ENCODE peak calls at places on chromosomes 3 and 15, in five cellular contexts. U, D, X, M and F are unnamed samples.
A peak's percentile ranks its signal among the peaks of the same experiment; 100 is the strongest.

GRCh38 chr15:58348095-58348812 is 83.5 kb upstream of the LIPC start:
- DNase-seq in U (no peak), X (no peak), D (no peak), M (no peak), F (no peak)

GRCh38 chr15:43511012-43511885 is 6.2 kb upstream of the MAP1A start:
- DNase-seq in M (no peak), U (peak; percentile 49), D (no peak), X (no peak), F (no peak)

GRCh38 chr3:188583476-188584161 is 429.7 kb downstream of the LPP start:
- DNase-seq in M (no peak), U (peak; percentile 34), D (no peak), X (no peak), F (no peak)

GRCh38 chr15:74220475-74221248 is 15.5 kb upstream of the CCDC33 start:
- DNase-seq in U (no peak), M (no peak), D (no peak), X (no peak), F (no peak)

GRCh38 chr15:59011262-59011947 is 23.9 kb downstream of the RNF111 start:
- DNase-seq in D (no peak), M (no peak), U (no peak), X (no peak), F (no peak)

GRCh38 chr15:89361451-89362202 is 27.0 kb upstream of the POLG start:
- DNase-seq in D (no peak), M (no peak), U (peak; percentile 89), X (peak; percentile 70), F (peak; percentile 64)

GRCh38 chr3:126245811-126246727 is 65.7 kb upstream of the ALDH1L1 start:
- DNase-seq in M (no peak), X (peak; percentile 48), D (peak; percentile 23), U (peak; percentile 73), F (no peak)

GRCh38 chr3:64327039-64327804 is 102.0 kb upstream of the PRICKLE2 start:
- DNase-seq in M (no peak), X (peak; percentile 62), U (no peak), D (no peak), F (no peak)

GRCh38 chr3:55203486-55204010 is 275.7 kb upstream of the LRTM1 start:
- DNase-seq in D (no peak), X (no peak), U (no peak), M (no peak), F (no peak)

GRCh38 chr3:16316847-16317560 is 52.0 kb downstream of the OXNAD1 start:
- DNase-seq in X (no peak), M (no peak), U (no peak), D (no peak), F (no peak)

GRCh38 chr3:132595036-132595435 is 2.0 kb upstream of the ACKR4 start:
- DNase-seq in M (peak; percentile 52), D (peak; percentile 88), X (no peak), U (no peak), F (no peak)

GRCh38 chr3:165522371-165522770 is 314.9 kb downstream of the BCHE start:
- DNase-seq in M (no peak), D (no peak), X (no peak), U (no peak), F (no peak)

GRCh38 chr3:11047500-11047899 is 55.0 kb downstream of the SLC6A1 start:
- DNase-seq in U (no peak), D (peak; percentile 17), X (no peak), M (no peak), F (no peak)

GRCh38 chr3:156471431-156471830 is 83.5 kb downstream of the SSR3 start:
- DNase-seq in U (no peak), X (no peak), D (no peak), M (no peak), F (no peak)

GRCh38 chr15:31236184-31237041 is 90.2 kb upstream of the KLF13 start:
- DNase-seq in X (peak; percentile 74), U (peak; percentile 84), D (peak; percentile 66), M (no peak), F (peak; percentile 84)

GRCh38 chr15:99157456-99157855 is 52.6 kb downstream of the SYNM start:
- DNase-seq in U (no peak), X (no peak), M (no peak), D (no peak), F (no peak)

GRCh38 chr3:196216081-196216564 is at the start of gene SLC51A:
- DNase-seq in D (no peak), U (no peak), X (no peak), M (no peak), F (no peak)

GRCh38 chr3:149673393-149673792 is 15.6 kb upstream of the WWTR1 start:
- DNase-seq in M (no peak), D (no peak), U (no peak), X (no peak), F (no peak)

GRCh38 chr3:66797916-66798560 is 200.1 kb upstream of the KBTBD8 start:
- DNase-seq in X (peak; percentile 14), U (peak; percentile 39), M (no peak), D (no peak), F (no peak)

GRCh38 chr3:169410430-169410829 is 253.1 kb downstream of the MECOM start:
- DNase-seq in D (no peak), U (no peak), M (no peak), X (no peak), F (no peak)

GRCh38 chr15:39629376-39629775 is 48.5 kb downstream of the THBS1 start:
- DNase-seq in D (peak; percentile 91), U (peak; percentile 23), M (peak; percentile 61), X (no peak), F (no peak)

GRCh38 chr3:158458464-158458863 is 112.5 kb upstream of the MLF1 start:
- DNase-seq in X (no peak), M (no peak), U (no peak), D (peak; percentile 56), F (no peak)

GRCh38 chr15:42159381-42160015 is 3.1 kb upstream of the PLA2G4F start:
- DNase-seq in D (no peak), X (peak; percentile 70), M (no peak), U (no peak), F (no peak)

GRCh38 chr3:18401298-18401961 is 23.7 kb downstream of the SATB1 start:
- DNase-seq in D (no peak), M (no peak), X (no peak), U (no peak), F (no peak)

GRCh38 chr3:113231391-113231790 is 20.0 kb downstream of the BOC start:
- DNase-seq in X (no peak), M (no peak), U (no peak), D (peak; percentile 78), F (no peak)
- H3K4me1 ChIP-seq in X (peaks cover 17% of the 10 kb centered on the region), M (peaks cover 58% of the 10 kb centered on the region), U (peaks cover 25% of the 10 kb centered on the region), D (peaks cover 38% of the 10 kb centered on the region), F (no peaks in the 10 kb centered on the region)

DNA sequence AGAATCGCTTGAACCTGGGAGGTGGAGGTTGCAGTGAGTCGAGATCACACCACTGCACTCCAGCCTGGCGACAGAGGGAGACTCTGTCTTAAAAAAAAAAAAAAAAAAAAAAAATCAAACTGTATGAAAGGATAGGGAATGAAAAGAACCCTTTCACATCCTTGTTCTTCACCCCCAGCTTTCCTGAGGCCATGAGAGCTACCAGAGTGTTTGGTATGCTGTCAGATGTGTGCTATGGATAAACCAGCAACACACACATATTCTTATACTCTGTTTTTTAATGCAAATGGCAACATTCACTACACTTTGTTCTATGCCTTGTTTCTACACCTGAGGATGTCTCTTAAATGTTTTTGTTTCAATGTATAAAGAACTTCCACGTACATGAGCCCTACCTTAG is 33.5 kb downstream of the RPL22L1 start:
- DNase-seq in X (no peak), U (no peak), D (no peak), M (no peak), F (no peak)
- TF ChIP-seq CTCF in X (no peak), U (no peak), D (no peak), M (no peak), F (no peak)

GRCh38 chr3:134253475-134254231 is 3.0 kb upstream of the RYK start:
- DNase-seq in X (no peak), U (no peak), D (no peak), M (no peak), F (no peak)
- H3K4me1 ChIP-seq in X (peaks cover 34% of the 10 kb centered on the region), U (peaks cover 3% of the 10 kb centered on the region), D (peaks cover 5% of the 10 kb centered on the region), M (peaks cover 18% of the 10 kb centered on the region), F (peaks cover 4% of the 10 kb centered on the region)

DNA sequence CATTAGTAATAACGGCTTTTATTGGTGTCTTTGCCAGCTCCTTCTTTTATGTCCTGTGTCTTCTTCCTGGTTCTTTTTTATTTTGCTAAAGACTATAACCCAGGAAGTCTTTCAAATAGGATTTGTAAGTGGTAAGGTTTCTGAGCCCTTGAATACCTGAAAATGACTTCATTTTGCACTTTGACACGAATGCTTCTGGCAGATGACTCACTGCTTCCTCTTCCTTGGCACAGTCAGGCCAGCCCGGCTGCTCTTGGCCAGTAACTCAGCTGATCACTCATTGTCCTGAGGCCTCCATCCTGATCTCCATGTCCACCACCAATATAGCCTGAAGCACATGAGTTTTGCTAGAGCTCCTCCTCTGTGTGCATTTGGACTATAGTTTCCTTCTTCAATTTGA is 48.7 kb upstream of the NR2E3 start:
- DNase-seq in M (peak; percentile 71), X (no peak), U (peak; percentile 73), D (peak; percentile 87), F (no peak)
- TF ChIP-seq CTCF in M (no peak), X (no peak), U (no peak), D (no peak), F (no peak)

GRCh38 chr3:185784317-185784716 is 40.5 kb downstream of the IGF2BP2 start:
- DNase-seq in X (no peak), U (no peak), M (no peak), D (no peak), F (no peak)

GRCh38 chr3:185778069-185778468 is 46.8 kb downstream of the IGF2BP2 start:
- DNase-seq in X (no peak), D (no peak), M (no peak), U (no peak), F (no peak)

GRCh38 chr3:185779461-185779860 is 45.4 kb downstream of the IGF2BP2 start:
- DNase-seq in X (no peak), M (no peak), U (no peak), D (no peak), F (no peak)

GRCh38 chr3:185781759-185782158 is 43.1 kb downstream of the IGF2BP2 start:
- DNase-seq in D (peak; percentile 76), U (no peak), M (peak; percentile 48), X (no peak), F (no peak)

GRCh38 chr3:185778821-185779220 is 46.0 kb downstream of the IGF2BP2 start:
- DNase-seq in D (no peak), X (no peak), U (no peak), M (no peak), F (no peak)
- H3K4me1 ChIP-seq in D (peaks cover 44% of the 10 kb centered on the region), X (peaks cover 5% of the 10 kb centered on the region), U (peaks cover 32% of the 10 kb centered on the region), M (peaks cover 36% of the 10 kb centered on the region), F (peaks cover 5% of the 10 kb centered on the region)